ENCODE peak calls at places on chromosome 17, in eight cellular contexts. One of them, this sample, is unnamed.

GRCh38 chr17:41635121-41636097 is 11.0 kb upstream of the KRT17 start:
- DNase-seq in A549: no peak
- DNase-seq in CD8-positive, alpha-beta T cell: no peak
- DNase-seq in kidney: no peak
- DNase-seq in ovary: peak; percentile 31
- DNase-seq in heart left ventricle: no peak
- DNase-seq in foreskin keratinocyte: no peak
- DNase-seq in IMR-90: no peak
- DNase-seq in this sample: peak; percentile 24

GRCh38 chr17:45436161-45436560 is 3.5 kb upstream of the ARHGAP27 start:
- DNase-seq in A549: no peak
- DNase-seq in CD8-positive, alpha-beta T cell: no peak
- DNase-seq in kidney: peak; percentile 63
- DNase-seq in ovary: no peak
- DNase-seq in heart left ventricle: no peak
- DNase-seq in foreskin keratinocyte: no peak
- DNase-seq in IMR-90: no peak
- DNase-seq in this sample: no peak

GRCh38 chr17:19411641-19412040 is 609 bp downstream of the RNF112 start:
- DNase-seq in A549: no peak
- DNase-seq in CD8-positive, alpha-beta T cell: no peak
- DNase-seq in kidney: no peak
- DNase-seq in ovary: no peak
- DNase-seq in heart left ventricle: no peak
- DNase-seq in foreskin keratinocyte: no peak
- DNase-seq in IMR-90: no peak
- DNase-seq in this sample: no peak

GRCh38 chr17:1275962-1276736 is 3.3 kb upstream of the TRARG1 start:
- DNase-seq in A549: peak; percentile 79
- DNase-seq in CD8-positive, alpha-beta T cell: peak; percentile 84
- DNase-seq in kidney: no peak
- DNase-seq in ovary: peak; percentile 66
- DNase-seq in heart left ventricle: peak; percentile 85
- DNase-seq in foreskin keratinocyte: no peak
- DNase-seq in IMR-90: peak; percentile 27
- DNase-seq in this sample: peak; percentile 49

GRCh38 chr17:72702136-72702735 is 390.3 kb downstream of the SLC39A11 start:
- DNase-seq in A549: peak; percentile 97
- DNase-seq in CD8-positive, alpha-beta T cell: no peak
- DNase-seq in kidney: no peak
- DNase-seq in ovary: no peak
- DNase-seq in heart left ventricle: no peak
- DNase-seq in foreskin keratinocyte: no peak
- DNase-seq in IMR-90: peak; percentile 77
- DNase-seq in this sample: no peak

GRCh38 chr17:78144146-78144719 is 2.0 kb upstream of the C17orf99 start:
- DNase-seq in A549: no peak
- DNase-seq in CD8-positive, alpha-beta T cell: no peak
- DNase-seq in kidney: peak; percentile 94
- DNase-seq in ovary: peak; percentile 92
- DNase-seq in heart left ventricle: peak; percentile 92
- DNase-seq in foreskin keratinocyte: peak; percentile 53
- DNase-seq in IMR-90: peak; percentile 76
- DNase-seq in this sample: peak; percentile 84

GRCh38 chr17:45425984-45426413 is 6.7 kb downstream of the ARHGAP27 start:
- DNase-seq in A549: no peak
- DNase-seq in CD8-positive, alpha-beta T cell: no peak
- DNase-seq in kidney: peak; percentile 47
- DNase-seq in ovary: no peak
- DNase-seq in heart left ventricle: no peak
- DNase-seq in foreskin keratinocyte: no peak
- DNase-seq in IMR-90: no peak
- DNase-seq in this sample: no peak

GRCh38 chr17:57295526-57296023 is 39.3 kb downstream of the MSI2 start:
- DNase-seq in A549: no peak
- DNase-seq in CD8-positive, alpha-beta T cell: no peak
- DNase-seq in kidney: no peak
- DNase-seq in ovary: no peak
- DNase-seq in heart left ventricle: no peak
- DNase-seq in foreskin keratinocyte: peak; percentile 44
- DNase-seq in IMR-90: peak; percentile 71
- DNase-seq in this sample: no peak

GRCh38 chr17:17739388-17740066 is 58.3 kb downstream of the RAI1 start:
- DNase-seq in A549: peak; percentile 88
- DNase-seq in CD8-positive, alpha-beta T cell: no peak
- DNase-seq in kidney: peak; percentile 82
- DNase-seq in ovary: peak; percentile 72
- DNase-seq in heart left ventricle: no peak
- DNase-seq in foreskin keratinocyte: no peak
- DNase-seq in IMR-90: peak; percentile 64
- DNase-seq in this sample: peak; percentile 73

GRCh38 chr17:49249890-49250522 is 19.4 kb upstream of the PHOSPHO1 start:
- DNase-seq in A549: no peak
- DNase-seq in CD8-positive, alpha-beta T cell: no peak
- DNase-seq in kidney: no peak
- DNase-seq in ovary: no peak
- DNase-seq in heart left ventricle: no peak
- DNase-seq in foreskin keratinocyte: no peak
- DNase-seq in IMR-90: no peak
- DNase-seq in this sample: no peak

GRCh38 chr17:49257296-49257695 is 26.7 kb upstream of the PHOSPHO1 start:
- DNase-seq in A549: no peak
- DNase-seq in CD8-positive, alpha-beta T cell: no peak
- DNase-seq in kidney: no peak
- DNase-seq in ovary: no peak
- DNase-seq in heart left ventricle: no peak
- DNase-seq in foreskin keratinocyte: no peak
- DNase-seq in IMR-90: no peak
- DNase-seq in this sample: no peak

GRCh38 chr17:49252148-49252682 is 21.6 kb upstream of the PHOSPHO1 start:
- DNase-seq in A549: no peak
- DNase-seq in CD8-positive, alpha-beta T cell: no peak
- DNase-seq in kidney: no peak
- DNase-seq in ovary: no peak
- DNase-seq in heart left ventricle: no peak
- DNase-seq in foreskin keratinocyte: no peak
- DNase-seq in IMR-90: no peak
- DNase-seq in this sample: no peak

GRCh38 chr17:49249292-49249794 is 18.8 kb upstream of the PHOSPHO1 start:
- DNase-seq in A549: no peak
- DNase-seq in CD8-positive, alpha-beta T cell: no peak
- DNase-seq in kidney: peak; percentile 80
- DNase-seq in ovary: no peak
- DNase-seq in heart left ventricle: peak; percentile 71
- DNase-seq in foreskin keratinocyte: no peak
- DNase-seq in IMR-90: no peak
- DNase-seq in this sample: no peak

GRCh38 chr17:49254066-49254465 is 23.5 kb upstream of the PHOSPHO1 start:
- DNase-seq in A549: no peak
- DNase-seq in CD8-positive, alpha-beta T cell: no peak
- DNase-seq in kidney: no peak
- DNase-seq in ovary: no peak
- DNase-seq in heart left ventricle: no peak
- DNase-seq in foreskin keratinocyte: no peak
- DNase-seq in IMR-90: no peak
- DNase-seq in this sample: no peak
- H3K27ac ChIP-seq in A549: no peak overlapping the region
- H3K27ac ChIP-seq in CD8-positive, alpha-beta T cell: no peak overlapping the region
- H3K27ac ChIP-seq in kidney: no peak overlapping the region
- H3K27ac ChIP-seq in ovary: no peak overlapping the region
- H3K27ac ChIP-seq in heart left ventricle: no peak overlapping the region
- H3K27ac ChIP-seq in foreskin keratinocyte: no peak overlapping the region
- H3K27ac ChIP-seq in IMR-90: no peak overlapping the region
- H3K27ac ChIP-seq in this sample: no peak overlapping the region

GRCh38 chr17:65741690-65742089 is 180.2 kb upstream of the AXIN2 start:
- DNase-seq in A549: no peak
- DNase-seq in CD8-positive, alpha-beta T cell: no peak
- DNase-seq in kidney: no peak
- DNase-seq in ovary: no peak
- DNase-seq in heart left ventricle: no peak
- DNase-seq in foreskin keratinocyte: no peak
- DNase-seq in IMR-90: no peak
- DNase-seq in this sample: no peak
- H3K27ac ChIP-seq in A549: peak overlapping the region; percentile 73
- H3K27ac ChIP-seq in CD8-positive, alpha-beta T cell: no peak overlapping the region
- H3K27ac ChIP-seq in kidney: no peak overlapping the region
- H3K27ac ChIP-seq in ovary: no peak overlapping the region
- H3K27ac ChIP-seq in heart left ventricle: no peak overlapping the region
- H3K27ac ChIP-seq in foreskin keratinocyte: no peak overlapping the region
- H3K27ac ChIP-seq in IMR-90: no peak overlapping the region
- H3K27ac ChIP-seq in this sample: no peak overlapping the region

GRCh38 chr17:81841866-81842265 is 7.0 kb upstream of the PPP1R27 start:
- DNase-seq in A549: no peak
- DNase-seq in CD8-positive, alpha-beta T cell: no peak
- DNase-seq in kidney: no peak
- DNase-seq in ovary: no peak
- DNase-seq in heart left ventricle: no peak
- DNase-seq in foreskin keratinocyte: peak; percentile 41
- DNase-seq in IMR-90: no peak
- DNase-seq in this sample: no peak
- H3K27ac ChIP-seq in A549: no peak overlapping the region
- H3K27ac ChIP-seq in CD8-positive, alpha-beta T cell: no peak overlapping the region
- H3K27ac ChIP-seq in kidney: no peak overlapping the region
- H3K27ac ChIP-seq in ovary: peak overlapping the region; percentile 2
- H3K27ac ChIP-seq in heart left ventricle: no peak overlapping the region
- H3K27ac ChIP-seq in foreskin keratinocyte: no peak overlapping the region
- H3K27ac ChIP-seq in IMR-90: no peak overlapping the region
- H3K27ac ChIP-seq in this sample: no peak overlapping the region

GRCh38 chr17:75249564-75249963 is 11.8 kb downstream of the GGA3 start:
- DNase-seq in A549: no peak
- DNase-seq in CD8-positive, alpha-beta T cell: no peak
- DNase-seq in kidney: no peak
- DNase-seq in ovary: no peak
- DNase-seq in heart left ventricle: no peak
- DNase-seq in foreskin keratinocyte: no peak
- DNase-seq in IMR-90: no peak
- DNase-seq in this sample: no peak
- H3K27ac ChIP-seq in A549: no peak overlapping the region
- H3K27ac ChIP-seq in CD8-positive, alpha-beta T cell: peak overlapping the region; percentile 0
- H3K27ac ChIP-seq in kidney: no peak overlapping the region
- H3K27ac ChIP-seq in ovary: no peak overlapping the region
- H3K27ac ChIP-seq in heart left ventricle: peak overlapping the region; percentile 51
- H3K27ac ChIP-seq in foreskin keratinocyte: peak overlapping the region; percentile 79
- H3K27ac ChIP-seq in IMR-90: no peak overlapping the region
- H3K27ac ChIP-seq in this sample: no peak overlapping the region

This sample was measured in uterus.